ENCODE peak calls at places on chromosomes 4 and X, in eight cellular contexts. C is choroid plexus epithelial cell, Y is brain microvascular endothelial cell, K is esophagus squamous epithelium, F is uterus, Z is AG09309, R is Peyer's patch, V is MM.1S. T is an unnamed sample.

GRCh38 chrX:10483191-10483808 is 137.1 kb downstream of the MID1 start:
- DNase-seq in R (no peak), Z (no peak), F (no peak), C (no peak), V (no peak), Y (no peak), K (no peak), T (no peak)

GRCh38 chrX:6095469-6095868 is 133.2 kb downstream of the NLGN4X start:
- DNase-seq in F (no peak), K (no peak), C (no peak), Y (no peak), V (no peak), R (no peak), Z (no peak), T (no peak)

GRCh38 chr4:176193898-176194297 is 1.5 kb downstream of the SPATA4 start:
- DNase-seq in F (no peak), R (no peak), V (no peak), Z (peak; percentile 71), K (no peak), Y (peak; percentile 49), C (peak; percentile 17), T (no peak)

GRCh38 chr4:175671491-175671934 is 140.6 kb downstream of the GPM6A start:
- DNase-seq in F (no peak), K (no peak), C (peak; percentile 5), V (no peak), Z (no peak), Y (no peak), R (no peak), T (no peak)

GRCh38 chr4:53653484-53654053 is 62.3 kb upstream of the LNX1 start:
- DNase-seq in K (no peak), Y (peak; percentile 2), V (no peak), R (peak; percentile 53), Z (no peak), F (no peak), C (peak; percentile 32), T (peak; percentile 60)

GRCh38 chr4:98226396-98226795 is 34.8 kb upstream of the RAP1GDS1 start:
- DNase-seq in K (no peak), R (no peak), C (no peak), V (no peak), Z (no peak), Y (no peak), F (no peak), T (no peak)

GRCh38 chr4:165502919-165503907 is 124.4 kb downstream of the CPE start:
- DNase-seq in R (no peak), Y (peak; percentile 17), V (no peak), C (peak; percentile 87), Z (no peak), K (no peak), F (no peak), T (peak; percentile 32)

GRCh38 chr4:87559090-87559837 is 30.1 kb upstream of the SPARCL1 start:
- DNase-seq in F (no peak), C (no peak), R (peak; percentile 56), Y (no peak), Z (no peak), V (peak; percentile 95), K (no peak), T (no peak)

GRCh38 chrX:70033348-70033747 is 16.4 kb downstream of the AWAT2 start:
- DNase-seq in Y (peak; percentile 22), V (no peak), F (no peak), C (peak; percentile 56), K (no peak), Z (no peak), R (no peak), T (no peak)

GRCh38 chr4:177051473-177052060 is 258.1 kb upstream of the NEIL3 start:
- DNase-seq in V (peak; percentile 69), Z (no peak), F (no peak), K (no peak), C (peak; percentile 48), R (no peak), Y (no peak), T (no peak)

GRCh38 chrX:71439898-71440297 is 73.7 kb downstream of the TAF1 start:
- DNase-seq in K (no peak), Y (no peak), F (no peak), R (no peak), C (no peak), Z (no peak), V (no peak), T (no peak)

GRCh38 chr4:68361146-68361589 is 11.3 kb upstream of the YTHDC1 start:
- DNase-seq in C (peak; percentile 72), K (no peak), Y (peak; percentile 22), V (no peak), Z (peak; percentile 69), F (no peak), R (no peak), T (no peak)

GRCh38 chrX:67636532-67636931 is 92.7 kb downstream of the AR start:
- DNase-seq in C (peak; percentile 21), V (no peak), Z (no peak), R (no peak), F (no peak), Y (peak; percentile 5), K (no peak), T (no peak)

GRCh38 chrX:50471390-50471789 is 765 bp upstream of the DGKK start:
- DNase-seq in K (no peak), C (no peak), Z (no peak), F (no peak), R (no peak), V (no peak), Y (no peak), T (no peak)

GRCh38 chrX:50475208-50475607 is 4.6 kb upstream of the DGKK start:
- DNase-seq in Z (no peak), K (no peak), R (no peak), C (no peak), F (no peak), Y (no peak), V (no peak), T (no peak)

GRCh38 chrX:50469206-50469605 is 1.4 kb downstream of the DGKK start:
- DNase-seq in F (no peak), C (no peak), Z (no peak), V (no peak), Y (no peak), R (no peak), K (no peak), T (no peak)

GRCh38 chrX:50470103-50471031 is at the start of gene DGKK:
- DNase-seq in Z (no peak), K (no peak), R (no peak), V (no peak), Y (no peak), F (no peak), C (no peak), T (no peak)
- H3K4me3 ChIP-seq in Z (no peak within 1 kb of the TSS), K (no peak within 1 kb of the TSS), R (no peak within 1 kb of the TSS), V (no peak within 1 kb of the TSS), Y (no peak within 1 kb of the TSS), F (no peak within 1 kb of the TSS), C (no peak within 1 kb of the TSS), T (no peak within 1 kb of the TSS)

GRCh38 chr4:140153419-140153743 is 603 bp downstream of the MAML3 start:
- DNase-seq in C (no peak), V (no peak), Z (no peak), Y (no peak), F (no peak), K (no peak), R (no peak), T (no peak)

GRCh38 chr4:140151700-140152014 is 2.3 kb downstream of the MAML3 start:
- DNase-seq in Y (peak; percentile 87), Z (no peak), V (peak; percentile 79), K (no peak), F (peak; percentile 93), C (peak; percentile 91), R (peak; percentile 92), T (no peak)

GRCh38 chr4:140152760-140153418 is 1.1 kb downstream of the MAML3 start:
- DNase-seq in Y (peak; percentile 60), Z (no peak), R (peak; percentile 75), C (peak; percentile 61), V (peak; percentile 40), F (peak; percentile 74), K (no peak), T (no peak)

GRCh38 chr4:140150886-140151699 is 2.9 kb downstream of the MAML3 start:
- DNase-seq in Y (peak; percentile 84), F (peak; percentile 96), R (peak; percentile 89), V (peak; percentile 90), C (peak; percentile 96), K (no peak), Z (peak; percentile 72), T (no peak)

DNA sequence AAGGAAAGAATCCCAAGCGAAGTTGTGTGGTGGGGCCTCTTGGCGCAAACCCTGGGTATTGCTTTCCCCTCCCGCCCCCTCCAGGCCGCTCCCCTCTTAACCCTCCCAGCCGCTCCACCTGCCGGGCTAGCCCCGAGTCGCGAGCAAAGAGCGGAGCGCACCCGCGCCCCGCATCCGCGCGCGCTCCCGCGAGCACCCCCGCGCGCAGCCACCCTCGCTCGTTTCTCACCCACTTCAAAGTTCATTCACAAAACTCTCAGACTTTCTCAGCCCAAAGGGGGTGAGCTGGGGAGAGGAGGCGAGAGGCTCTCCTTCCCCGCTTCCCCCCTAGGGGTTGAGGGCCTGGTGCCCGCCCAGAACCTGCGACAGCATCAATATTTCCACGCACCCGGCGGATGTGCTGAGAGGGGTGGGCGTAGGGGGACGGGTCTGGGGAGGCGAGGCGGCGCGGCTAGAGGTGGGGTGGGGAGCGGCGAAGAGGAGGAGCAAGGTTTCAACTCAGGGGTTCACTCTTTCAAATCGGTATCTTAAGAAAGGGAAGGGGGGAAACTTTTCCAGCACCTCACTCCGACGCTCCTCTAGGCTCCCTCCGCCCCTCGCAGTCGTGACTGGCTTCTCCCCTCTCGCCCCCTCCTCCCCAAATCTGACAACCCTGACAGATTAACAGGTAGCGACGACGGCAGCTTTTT is 1.8 kb downstream of the MAML3 start:
- DNase-seq in Y (no peak), Z (no peak), F (peak; percentile 68), K (no peak), C (no peak), V (peak; percentile 70), R (peak; percentile 89), T (no peak)
- TF ChIP-seq CTCF in Y (peak; percentile 29), Z (peak; percentile 10), F (peak; percentile 46), K (peak; percentile 24), C (peak; percentile 30), V (peak; percentile 16), R (peak; percentile 21), T (peak; percentile 29)

GRCh38 chr4:48270516-48270897 is 869 bp upstream of the TEC start:
- DNase-seq in V (no peak), R (no peak), Y (no peak), K (no peak), C (no peak), Z (no peak), F (no peak), T (no peak)
- H3K4me3 ChIP-seq in V (peak overlapping the region; percentile 70), R (no peak overlapping the region), Y (no peak overlapping the region), K (peak overlapping the region; percentile 96), C (no peak overlapping the region), Z (no peak overlapping the region), F (peak overlapping the region; percentile 79), T (peak overlapping the region; percentile 94)

GRCh38 chr4:154858166-154858565 is 77.1 kb downstream of the RBM46 start:
- DNase-seq in Z (no peak), F (no peak), V (no peak), R (no peak), K (no peak), C (no peak), Y (no peak), T (no peak)

DNA sequence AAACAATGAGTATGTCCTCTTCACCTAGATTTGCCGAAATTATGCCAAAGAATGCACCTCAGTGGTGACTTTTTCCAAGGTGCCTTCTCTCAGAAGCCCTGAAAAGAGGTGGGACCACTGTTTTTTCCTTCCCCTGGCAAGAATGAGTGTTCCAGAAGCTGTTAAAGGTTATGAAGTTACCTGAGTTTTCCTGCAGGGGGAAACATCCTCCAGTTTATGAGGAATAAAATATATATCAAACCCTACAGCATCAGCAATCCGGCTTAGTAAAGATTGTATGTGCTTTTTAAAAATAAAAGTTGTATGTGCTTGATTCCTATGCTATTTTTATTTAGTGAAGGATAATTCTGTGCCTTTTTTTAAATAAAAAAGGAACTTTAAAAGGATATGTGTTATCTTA is 73.3 kb downstream of the RBM46 start:
- DNase-seq in F (no peak), C (peak; percentile 10), K (no peak), Z (no peak), R (no peak), V (peak; percentile 14), Y (no peak), T (no peak)
- TF ChIP-seq CTCF in F (no peak), C (peak; percentile 10), K (peak; percentile 25), Z (no peak), R (peak; percentile 25), V (peak; percentile 27), Y (peak; percentile 14), T (peak; percentile 58)